ENCODE peak calls at places on chromosomes 2 and 18, in five cellular contexts. J is CD8-positive, alpha-beta T cell; B is aorta; S is uterus; W is brain microvascular endothelial cell. E is an unnamed sample.

GRCh38 chr2:35495182-35495581 is 860.4 kb upstream of the CRIM1 start:
- DNase-seq in W (no peak), S (no peak), J (no peak), B (no peak), E (no peak)

GRCh38 chr2:238159676-238160205 is 971 bp downstream of the ERFE start:
- DNase-seq in W (no peak), S (no peak), B (peak; percentile 43), J (no peak), E (no peak)

GRCh38 chr2:207928079-207928478 is 97.2 kb downstream of the PLEKHM3 start:
- DNase-seq in B (no peak), W (no peak), J (no peak), S (no peak), E (no peak)

GRCh38 chr2:239440511-239440959 is 39.7 kb upstream of the HDAC4 start:
- DNase-seq in J (no peak), B (no peak), W (no peak), S (no peak), E (no peak)

GRCh38 chr18:23722646-23723045 is 33.4 kb downstream of the LAMA3 start:
- DNase-seq in S (peak; percentile 64), W (peak; percentile 72), B (no peak), J (no peak), E (no peak)

GRCh38 chr2:151795646-151796240 is 32.5 kb downstream of the ARL5A start:
- DNase-seq in J (no peak), B (no peak), W (no peak), S (no peak), E (no peak)

GRCh38 chr2:101679801-101680487 is 17.6 kb upstream of the MAP4K4 start:
- DNase-seq in S (no peak), W (no peak), B (no peak), J (no peak), E (no peak)

GRCh38 chr2:28406276-28407096 is 13.8 kb downstream of the FOSL2 start:
- DNase-seq in J (peak; percentile 55), W (peak; percentile 54), S (no peak), B (peak; percentile 72), E (peak; percentile 83)

GRCh38 chr18:74353169-74353775 is 37.6 kb downstream of the C18orf63 start:
- DNase-seq in S (peak; percentile 54), W (peak; percentile 77), J (peak; percentile 42), B (peak; percentile 70), E (peak; percentile 25)

GRCh38 chr2:117812443-117812842 is 2.0 kb upstream of the DDX18 start:
- DNase-seq in W (no peak), S (no peak), B (no peak), J (no peak), E (no peak)

GRCh38 chr18:3054785-3055184 is 41.8 kb upstream of the LPIN2 start:
- DNase-seq in J (no peak), S (no peak), B (no peak), W (no peak), E (peak; percentile 43)

GRCh38 chr2:220396287-220396686 is 768.9 kb downstream of the SLC4A3 start:
- DNase-seq in B (no peak), J (no peak), S (no peak), W (peak; percentile 57), E (no peak)

GRCh38 chr18:9782073-9782857 is 74.2 kb downstream of the RAB31 start:
- DNase-seq in W (peak; percentile 77), J (no peak), S (peak; percentile 31), B (no peak), E (peak; percentile 80)

GRCh38 chr2:179677148-179677688 is 184.2 kb downstream of the ZNF385B start:
- DNase-seq in J (no peak), S (no peak), B (no peak), W (no peak), E (no peak)

GRCh38 chr18:159037-159652 is 788 bp downstream of the USP14 start:
- DNase-seq in S (no peak), J (no peak), B (no peak), W (no peak), E (peak; percentile 1)

GRCh38 chr2:188944442-188944841 is 29.7 kb upstream of the COL3A1 start:
- DNase-seq in W (no peak), B (no peak), S (no peak), J (no peak), E (no peak)

GRCh38 chr2:85433511-85434089 is 15.1 kb downstream of the SH2D6 start:
- DNase-seq in J (no peak), S (peak; percentile 81), W (no peak), B (peak; percentile 86), E (peak; percentile 72)

GRCh38 chr2:216849987-216850386 is 9.9 kb downstream of the TNP1 start:
- DNase-seq in W (no peak), B (no peak), J (no peak), S (no peak), E (peak; percentile 30)

GRCh38 chr2:160493227-160494028 is at the start of gene RBMS1:
- DNase-seq in B (peak; percentile 69), W (peak; percentile 25), S (peak; percentile 61), J (peak; percentile 22), E (no peak)

GRCh38 chr2:238507836-238508235 is 81.1 kb downstream of the ASB1 start:
- DNase-seq in W (no peak), J (no peak), B (no peak), S (no peak), E (no peak)

GRCh38 chr2:159185401-159186130 is 100.9 kb downstream of the WDSUB1 start:
- DNase-seq in B (no peak), J (no peak), S (no peak), W (peak; percentile 29), E (peak; percentile 18)

GRCh38 chr18:49768051-49768391 is 45.3 kb downstream of the ACAA2 start:
- DNase-seq in J (no peak), S (no peak), W (peak; percentile 52), B (no peak), E (peak; percentile 40)

GRCh38 chr18:21303913-21304312 is 61.9 kb downstream of the GREB1L start:
- DNase-seq in W (no peak), S (no peak), J (no peak), B (no peak), E (peak; percentile 42)

GRCh38 chr2:191806396-191806795 is 40.5 kb downstream of the CAVIN2 start:
- DNase-seq in W (no peak), J (no peak), B (no peak), S (no peak), E (no peak)

GRCh38 chr2:17813015-17813741 is 3.1 kb upstream of the MSGN1 start:
- DNase-seq in B (no peak), S (no peak), J (no peak), W (peak; percentile 56), E (peak; percentile 95)

GRCh38 chr2:32738939-32739338 is 111.1 kb downstream of the TTC27 start:
- DNase-seq in W (no peak), S (no peak), B (no peak), J (no peak), E (no peak)

GRCh38 chr18:13226533-13227144 is 8.1 kb downstream of the LDLRAD4 start:
- DNase-seq in J (no peak), S (no peak), B (no peak), W (no peak), E (no peak)

GRCh38 chr2:52668752-52669151 is 1098.9 kb upstream of the CHAC2 start:
- DNase-seq in W (no peak), S (no peak), J (no peak), B (no peak), E (no peak)

GRCh38 chr2:172093416-172094318 is 8.4 kb downstream of the DLX1 start:
- DNase-seq in S (no peak), W (no peak), J (no peak), B (no peak), E (no peak)

GRCh38 chr2:108972663-108973062 is 16.4 kb downstream of the EDAR start:
- DNase-seq in B (no peak), S (no peak), W (no peak), J (no peak), E (no peak)

GRCh38 chr18:57959278-57959677 is 84.7 kb upstream of the NEDD4L start:
- DNase-seq in B (no peak), W (peak; percentile 57), J (no peak), S (no peak), E (peak; percentile 61)

GRCh38 chr2:218648473-218649100 is 10.8 kb downstream of the ZNF142 start:
- DNase-seq in J (peak; percentile 27), W (peak; percentile 72), S (no peak), B (no peak), E (no peak)

GRCh38 chr2:57558312-57558711 is 488.3 kb upstream of the VRK2 start:
- DNase-seq in W (no peak), S (no peak), B (no peak), J (no peak), E (no peak)
- H3K27ac ChIP-seq in W (no peak overlapping the region), S (no peak overlapping the region), B (no peak overlapping the region), J (no peak overlapping the region), E (no peak overlapping the region)

DNA sequence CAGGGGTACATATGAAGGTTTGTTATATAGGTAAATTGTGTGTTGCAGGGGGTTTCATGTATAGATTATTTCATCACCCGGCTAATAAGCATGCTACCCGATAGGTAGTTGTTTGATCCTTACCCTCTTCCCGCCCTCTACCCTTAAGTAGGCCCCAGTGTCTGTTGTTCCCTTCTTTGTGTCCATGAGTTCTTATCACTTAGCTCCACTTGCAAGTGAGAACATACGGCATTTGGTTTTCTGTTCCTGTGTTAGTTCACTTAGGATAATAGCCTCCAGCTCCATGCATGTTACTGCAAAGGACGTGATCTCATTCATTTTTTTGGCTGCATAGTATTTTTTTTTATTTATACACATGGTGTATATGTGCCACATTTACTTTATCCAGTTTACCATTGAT is 34.2 kb upstream of the ELAC1 start:
- DNase-seq in S (no peak), B (no peak), J (no peak), W (no peak), E (no peak)
- H3K27ac ChIP-seq in S (no peak overlapping the region), B (no peak overlapping the region), J (no peak overlapping the region), W (no peak overlapping the region), E (no peak overlapping the region)

GRCh38 chr18:22552899-22553460 is 135.3 kb upstream of the CTAGE1 start:
- DNase-seq in W (no peak), S (no peak), B (no peak), J (no peak), E (no peak)

GRCh38 chr18:22550861-22551260 is 133.1 kb upstream of the CTAGE1 start:
- DNase-seq in W (no peak), J (no peak), S (no peak), B (no peak), E (peak; percentile 40)

GRCh38 chr18:22550366-22550765 is 132.7 kb upstream of the CTAGE1 start:
- DNase-seq in J (no peak), S (no peak), W (no peak), B (no peak), E (peak; percentile 48)

GRCh38 chr18:22551536-22552151 is 133.9 kb upstream of the CTAGE1 start:
- DNase-seq in B (no peak), W (peak; percentile 78), J (no peak), S (no peak), E (peak; percentile 99)

DNA sequence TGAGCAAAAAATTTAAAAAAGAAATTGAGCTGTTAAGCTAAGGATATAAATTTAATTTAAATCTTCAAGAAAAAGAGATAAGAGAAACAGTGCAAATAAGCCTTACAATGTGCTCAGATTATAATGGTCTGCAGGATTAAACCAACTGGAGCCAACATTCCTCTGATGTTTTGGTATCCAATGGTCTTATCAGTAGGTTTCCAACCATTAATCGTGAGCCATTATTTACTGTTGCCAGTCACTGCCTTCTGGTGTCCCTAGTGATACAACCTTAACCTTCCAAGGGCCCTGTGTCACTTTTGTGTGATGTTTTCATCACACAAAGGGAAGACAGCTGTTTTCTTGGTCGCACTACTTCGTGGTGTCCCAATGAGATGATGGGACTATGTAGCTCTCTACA is 134.5 kb upstream of the CTAGE1 start:
- DNase-seq in B (no peak), S (no peak), J (no peak), W (peak; percentile 53), E (no peak)
- H3K27ac ChIP-seq in B (no peak overlapping the region), S (no peak overlapping the region), J (no peak overlapping the region), W (peak overlapping the region; percentile 78), E (peak overlapping the region; percentile 79)

GRCh38 chr2:22854588-22854987 is 530.4 kb upstream of the KLHL29 start:
- DNase-seq in S (no peak), J (no peak), W (no peak), B (no peak), E (no peak)
- H3K27ac ChIP-seq in S (no peak overlapping the region), J (no peak overlapping the region), W (no peak overlapping the region), B (no peak overlapping the region), E (no peak overlapping the region)